ENCODE peak calls at places on chromosomes 16 and 17, in four cellular contexts. R is stimulated activated CD8-positive, alpha-beta memory T cell treated with anti-CD3 and anti-CD28 coated beads, Interleukin-4, amount 100 ng/mL, for 24 hours; D is COR-L47; E is activated naive CD4-positive, alpha-beta T cell. M is an unnamed sample.

GRCh38 chr16:72923757-72924156 is 124.2 kb downstream of the ZFHX3 start:
- DNase-seq in E (no peak), R (no peak), D (no peak), M (no peak)

GRCh38 chr17:39769974-39770587 is 32.3 kb downstream of the GRB7 start:
- DNase-seq in R (no peak), D (peak), E (no peak), M (no peak)

GRCh38 chr17:30433514-30433913 is 43.7 kb upstream of the GOSR1 start:
- DNase-seq in R (no peak), E (no peak), D (no peak), M (no peak)

GRCh38 chr17:49556183-49556943 is 19.3 kb upstream of the NXPH3 start:
- DNase-seq in D (peak), E (peak), R (peak), M (peak)

GRCh38 chr17:60327122-60327869 is 64.6 kb downstream of the USP32 start:
- DNase-seq in R (no peak), E (no peak), D (no peak), M (no peak)

GRCh38 chr16:4696905-4697866 is 3.8 kb downstream of the NUDT16L1 start:
- DNase-seq in R (no peak), E (no peak), D (no peak), M (peak)

GRCh38 chr16:77409311-77409710 is 25.5 kb downstream of the ADAMTS18 start:
- DNase-seq in D (no peak), E (no peak), R (no peak), M (no peak)

GRCh38 chr16:27430923-27431484 is 29.0 kb downstream of the IL21R start:
- DNase-seq in E (no peak), R (no peak), D (no peak), M (peak)

GRCh38 chr16:75029854-75030253 is 31.0 kb downstream of the ZNRF1 start:
- DNase-seq in E (no peak), R (no peak), D (no peak), M (no peak)

GRCh38 chr17:53626286-53626685 is 196.4 kb upstream of the KIF2B start:
- DNase-seq in D (no peak), E (no peak), R (no peak), M (no peak)

GRCh38 chr16:8861563-8862308 is 7.1 kb downstream of the CARHSP1 start:
- DNase-seq in D (no peak), R (no peak), E (no peak), M (no peak)

GRCh38 chr16:11094075-11094593 is 149.8 kb downstream of the CLEC16A start:
- DNase-seq in D (no peak), R (peak), E (no peak), M (peak)

GRCh38 chr16:76428858-76429257 is 151.7 kb downstream of the CNTNAP4 start:
- DNase-seq in R (no peak), E (no peak), D (peak), M (no peak)

GRCh38 chr17:59454633-59455105 is 110.7 kb upstream of the DHX40 start:
- DNase-seq in R (no peak), D (no peak), E (no peak), M (no peak)

GRCh38 chr16:50657251-50657650 is 23.9 kb downstream of the SNX20 start:
- DNase-seq in E (no peak), D (no peak), R (no peak), M (no peak)

GRCh38 chr17:30253316-30253715 is 17.8 kb upstream of the SLC6A4 start:
- DNase-seq in D (no peak), E (no peak), R (no peak), M (no peak)

GRCh38 chr16:68406458-68407041 is 41.8 kb downstream of the SMPD3 start:
- DNase-seq in R (no peak), E (no peak), D (peak), M (no peak)

GRCh38 chr16:87826798-87827587 is 42.3 kb downstream of the SLC7A5 start:
- DNase-seq in E (no peak), R (no peak), D (no peak), M (no peak)

GRCh38 chr17:41551370-41551769 is 20.5 kb downstream of the KRT9 start:
- DNase-seq in E (no peak), R (no peak), D (no peak), M (no peak)

GRCh38 chr17:43020789-43021738 is 1.1 kb downstream of the VAT1 start:
- DNase-seq in D (peak), R (no peak), E (no peak), M (no peak)

GRCh38 chr16:50195276-50195675 is 42.2 kb downstream of the TENT4B start:
- DNase-seq in E (no peak), D (no peak), R (no peak), M (no peak)

GRCh38 chr16:82580293-82580900 is 46.4 kb upstream of the CDH13 start:
- DNase-seq in D (no peak), R (no peak), E (no peak), M (no peak)

GRCh38 chr17:73757324-73757942 is 113.2 kb upstream of the SDK2 start:
- DNase-seq in R (no peak), D (peak), E (no peak), M (no peak)

GRCh38 chr16:20676268-20676828 is 21.1 kb downstream of the ACSM1 start:
- DNase-seq in R (no peak), E (no peak), D (no peak), M (no peak)

GRCh38 chr17:73942668-73943415 is 260.6 kb upstream of the RPL38 start:
- DNase-seq in D (no peak), R (no peak), E (no peak), M (no peak)

GRCh38 chr17:80785477-80786178 is 206.0 kb upstream of the CHMP6 start:
- DNase-seq in R (no peak), D (no peak), E (no peak), M (no peak)

GRCh38 chr17:55770220-55770870 is 19.5 kb downstream of the PCTP start:
- DNase-seq in E (no peak), D (peak), R (no peak), M (peak)

GRCh38 chr16:72282338-72282737 is 110.4 kb upstream of the PMFBP1 start:
- DNase-seq in D (no peak), R (no peak), E (no peak), M (no peak)

GRCh38 chr17:58373003-58373402 is 21.0 kb upstream of the SUPT4H1 start:
- DNase-seq in R (no peak), D (no peak), E (no peak), M (no peak)

GRCh38 chr17:45338023-45338781 is 21.4 kb upstream of the MAP3K14 start:
- DNase-seq in D (no peak), R (no peak), E (no peak), M (no peak)

GRCh38 chr16:89080251-89080853 is 13.3 kb upstream of the ACSF3 start:
- DNase-seq in R (no peak), D (no peak), E (no peak), M (no peak)

GRCh38 chr16:8850279-8850885 is 18.4 kb downstream of the CARHSP1 start:
- DNase-seq in D (no peak), R (no peak), E (no peak), M (peak)

GRCh38 chr16:2610781-2611498 is 71.4 kb upstream of the KCTD5 start:
- DNase-seq in R (no peak), E (no peak), D (no peak), M (no peak)

GRCh38 chr16:57534337-57534880 is 2.0 kb downstream of the CCDC102A start:
- DNase-seq in E (no peak), R (no peak), D (no peak), M (no peak)

GRCh38 chr17:81583589-81584337 is 31.6 kb upstream of the FAAP100 start:
- DNase-seq in R (no peak), E (no peak), D (no peak), M (no peak)

GRCh38 chr17:13601317-13601775 is 383 bp downstream of the HS3ST3A1 start:
- DNase-seq in D (no peak), E (no peak), R (no peak), M (peak)

M was measured in GM12891.